ENCODE peak calls at places on chromosome 4, in eight cellular contexts. N, U, R, M, K, J, F and C are unnamed samples.

GRCh38 chr4:114780205-114780604 is 181.6 kb downstream of the UGT8 start:
- DNase-seq in N (peak), U (peak), R (no peak), M (no peak), K (peak), J (no peak), F (peak), C (no peak)

GRCh38 chr4:52173470-52174055 is 122.5 kb downstream of the SPATA18 start:
- DNase-seq in N (no peak), U (no peak), R (no peak), M (no peak), K (no peak), J (no peak), F (peak), C (no peak)

GRCh38 chr4:176742211-176742610 is 50.5 kb downstream of the VEGFC start:
- DNase-seq in N (no peak), U (no peak), R (no peak), M (no peak), K (no peak), J (no peak), F (no peak), C (no peak)

GRCh38 chr4:159273126-159273438 is 170.2 kb downstream of the RAPGEF2 start:
- DNase-seq in N (no peak), U (no peak), R (no peak), M (no peak), K (no peak), J (no peak), F (peak), C (no peak)

GRCh38 chr4:103719320-103720204 is at the start of gene TACR3:
- DNase-seq in N (no peak), U (peak), R (peak), M (peak), K (no peak), J (no peak), F (no peak), C (no peak)

GRCh38 chr4:794911-795725 is 30.8 kb downstream of the CPLX1 start:
- DNase-seq in N (no peak), U (peak), R (no peak), M (no peak), K (no peak), J (no peak), F (no peak), C (no peak)

GRCh38 chr4:145541266-145541770 is 59.7 kb downstream of the SMAD1 start:
- DNase-seq in N (no peak), U (peak), R (no peak), M (no peak), K (no peak), J (no peak), F (no peak), C (no peak)

GRCh38 chr4:23577398-23577797 is 312.4 kb downstream of the PPARGC1A start:
- DNase-seq in N (no peak), U (no peak), R (no peak), M (no peak), K (no peak), J (no peak), F (no peak), C (no peak)

GRCh38 chr4:159069922-159070321 is 33.0 kb upstream of the RAPGEF2 start:
- DNase-seq in N (peak), U (no peak), R (no peak), M (no peak), K (peak), J (no peak), F (peak), C (no peak)

GRCh38 chr4:139229534-139230039 is 50.4 kb downstream of the MGARP start:
- DNase-seq in N (peak), U (peak), R (no peak), M (no peak), K (peak), J (no peak), F (peak), C (no peak)

GRCh38 chr4:114156371-114156770 is 176.9 kb upstream of the ARSJ start:
- DNase-seq in N (no peak), U (no peak), R (no peak), M (no peak), K (no peak), J (no peak), F (peak), C (no peak)

GRCh38 chr4:175806741-175807140 is 5.3 kb downstream of the GPM6A start:
- DNase-seq in N (no peak), U (no peak), R (no peak), M (no peak), K (no peak), J (no peak), F (no peak), C (no peak)

GRCh38 chr4:86302242-86302641 is 57.6 kb downstream of the MAPK10 start:
- DNase-seq in N (peak), U (peak), R (peak), M (no peak), K (no peak), J (no peak), F (peak), C (no peak)

GRCh38 chr4:156771171-156771837 is 200.3 kb downstream of the PDGFC start:
- DNase-seq in N (peak), U (peak), R (no peak), M (no peak), K (peak), J (no peak), F (peak), C (no peak)

GRCh38 chr4:89438102-89438831 is 130.7 kb upstream of the GPRIN3 start:
- DNase-seq in N (no peak), U (peak), R (peak), M (peak), K (peak), J (peak), F (peak), C (no peak)

GRCh38 chr4:32775049-32775448 is 2054.9 kb downstream of the PCDH7 start:
- DNase-seq in N (peak), U (peak), R (no peak), M (no peak), K (peak), J (no peak), F (peak), C (no peak)

GRCh38 chr4:82692101-82692780 is 106.4 kb downstream of the SCD5 start:
- DNase-seq in N (no peak), U (no peak), R (no peak), M (no peak), K (no peak), J (no peak), F (no peak), C (no peak)

GRCh38 chr4:142696334-142697122 is 149.6 kb downstream of the INPP4B start:
- DNase-seq in N (no peak), U (no peak), R (no peak), M (no peak), K (no peak), J (no peak), F (no peak), C (no peak)

GRCh38 chr4:76784237-76784636 is 113.7 kb downstream of the SOWAHB start:
- DNase-seq in N (no peak), U (peak), R (no peak), M (no peak), K (peak), J (no peak), F (peak), C (no peak)

GRCh38 chr4:174631901-174632758 is 109.8 kb upstream of the HPGD start:
- DNase-seq in N (peak), U (peak), R (no peak), M (no peak), K (peak), J (no peak), F (peak), C (no peak)

GRCh38 chr4:123588631-123589223 is 192.1 kb downstream of the SPRY1 start:
- DNase-seq in N (peak), U (no peak), R (peak), M (no peak), K (peak), J (no peak), F (peak), C (no peak)

DNA sequence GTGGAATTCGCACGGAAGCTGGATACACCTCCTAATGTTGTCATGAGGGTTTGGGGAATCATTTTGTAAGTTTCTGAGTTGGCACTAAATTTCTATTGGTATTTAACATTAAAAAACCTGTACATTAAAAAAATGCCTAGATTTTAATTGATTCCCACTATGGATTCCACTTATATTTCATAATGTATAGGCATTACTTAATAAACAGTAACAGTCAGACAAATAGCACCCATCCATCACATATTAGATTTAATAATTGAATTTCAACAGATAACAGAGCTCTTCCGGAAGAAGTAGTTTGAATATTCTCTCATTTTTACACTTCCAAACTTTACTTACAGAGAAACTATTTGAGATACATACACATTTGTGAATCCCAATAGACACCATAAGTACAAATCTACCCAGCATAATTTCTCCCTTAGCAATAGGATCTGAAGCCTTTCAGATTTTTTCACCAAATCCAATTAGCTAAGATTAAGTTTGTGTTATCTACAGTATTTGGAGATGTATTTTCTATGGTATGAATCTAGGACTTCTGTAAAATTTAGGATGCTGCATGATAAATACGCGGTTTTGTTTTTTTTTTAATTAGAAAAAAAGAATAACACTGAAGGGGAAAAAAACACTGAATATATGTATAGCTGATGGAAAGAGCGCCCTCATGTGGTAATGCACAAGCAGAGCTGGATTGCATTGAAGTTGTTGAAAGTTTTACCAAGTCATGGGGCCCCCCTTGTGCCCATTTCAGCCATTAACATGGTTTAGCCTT is 12.2 kb upstream of the ODAM start:
- DNase-seq in N (peak), U (peak), R (peak), M (peak), K (peak), J (no peak), F (peak), C (no peak)
- TF ChIP-seq CTCF in N (peak), U (peak), R (peak), M (peak), K (peak), J (peak), F (peak), C (peak)

GRCh38 chr4:132838244-132838643 is 310.9 kb upstream of the PCDH10 start:
- DNase-seq in N (no peak), U (no peak), R (no peak), M (no peak), K (no peak), J (no peak), F (no peak), C (no peak)
- TF ChIP-seq CTCF in N (no peak), U (no peak), R (no peak), M (no peak), K (no peak), J (no peak), F (no peak), C (no peak)

DNA sequence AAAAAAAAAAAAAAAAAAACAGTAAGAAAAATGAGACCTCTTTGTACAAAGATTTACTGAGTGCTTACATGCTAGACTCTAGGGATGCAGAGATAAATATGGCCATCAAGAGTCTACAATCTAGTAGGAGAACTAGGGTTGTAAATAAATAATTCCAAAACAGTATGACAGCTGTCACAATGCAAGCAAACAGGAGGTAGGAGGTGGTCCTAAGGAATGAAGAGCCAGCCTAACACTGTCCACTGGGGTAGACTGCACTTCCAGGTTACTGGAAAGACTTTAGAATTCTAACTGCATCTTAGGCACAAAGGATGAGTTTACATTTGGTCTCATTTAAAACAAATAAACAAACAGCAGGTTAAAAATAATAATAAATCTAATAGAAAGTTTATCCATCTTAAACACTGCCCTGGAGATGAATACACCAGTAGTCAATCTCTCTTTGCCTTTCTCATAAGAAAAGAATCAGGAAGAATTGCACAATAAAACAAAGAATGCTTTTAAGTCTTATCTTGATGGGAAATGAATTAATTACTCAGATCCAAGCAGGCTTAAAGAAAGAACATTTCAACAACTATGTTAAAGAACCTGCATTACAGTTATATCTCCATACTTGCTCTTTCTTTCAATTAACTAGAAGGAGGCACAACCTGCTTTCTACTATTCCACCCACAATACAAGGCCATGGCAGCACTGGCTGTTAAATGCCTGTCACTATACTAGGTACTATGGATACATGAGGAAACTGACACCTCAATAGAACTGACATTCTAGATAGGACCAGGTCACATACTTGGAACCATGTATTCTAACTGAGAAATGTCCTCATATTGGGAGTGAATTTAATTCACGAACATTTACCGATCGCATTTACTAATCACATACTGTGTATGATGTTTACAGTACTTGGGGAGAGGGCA is 12.7 kb downstream of the ADGRA3 start:
- DNase-seq in N (no peak), U (no peak), R (no peak), M (no peak), K (no peak), J (no peak), F (no peak), C (no peak)
- TF ChIP-seq CTCF in N (no peak), U (no peak), R (no peak), M (no peak), K (no peak), J (no peak), F (no peak), C (no peak)

DNA sequence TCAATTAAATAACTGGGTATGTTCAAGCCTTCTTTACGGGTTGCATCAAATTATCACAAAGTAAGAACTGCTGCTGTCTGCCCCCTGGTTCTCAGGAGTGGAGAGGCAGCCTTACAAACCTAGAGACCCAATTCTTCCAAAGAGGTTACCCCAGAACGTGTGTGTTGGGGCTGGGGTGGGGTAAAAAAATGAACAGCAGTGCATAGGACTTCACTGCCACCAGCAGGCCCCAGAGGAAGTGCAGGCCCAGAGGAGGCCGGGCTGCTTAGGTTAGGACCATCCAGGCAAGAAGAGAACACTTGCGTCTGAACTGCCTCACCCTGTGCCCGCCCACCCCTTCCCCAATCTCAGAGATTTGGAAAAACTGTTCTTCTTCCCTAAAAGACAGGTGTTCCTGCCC is 1.5 kb upstream of the NWD2 start:
- DNase-seq in N (no peak), U (peak), R (no peak), M (peak), K (no peak), J (no peak), F (no peak), C (no peak)
- TF ChIP-seq CTCF in N (no peak), U (peak), R (peak), M (no peak), K (no peak), J (no peak), F (no peak), C (no peak)

DNA sequence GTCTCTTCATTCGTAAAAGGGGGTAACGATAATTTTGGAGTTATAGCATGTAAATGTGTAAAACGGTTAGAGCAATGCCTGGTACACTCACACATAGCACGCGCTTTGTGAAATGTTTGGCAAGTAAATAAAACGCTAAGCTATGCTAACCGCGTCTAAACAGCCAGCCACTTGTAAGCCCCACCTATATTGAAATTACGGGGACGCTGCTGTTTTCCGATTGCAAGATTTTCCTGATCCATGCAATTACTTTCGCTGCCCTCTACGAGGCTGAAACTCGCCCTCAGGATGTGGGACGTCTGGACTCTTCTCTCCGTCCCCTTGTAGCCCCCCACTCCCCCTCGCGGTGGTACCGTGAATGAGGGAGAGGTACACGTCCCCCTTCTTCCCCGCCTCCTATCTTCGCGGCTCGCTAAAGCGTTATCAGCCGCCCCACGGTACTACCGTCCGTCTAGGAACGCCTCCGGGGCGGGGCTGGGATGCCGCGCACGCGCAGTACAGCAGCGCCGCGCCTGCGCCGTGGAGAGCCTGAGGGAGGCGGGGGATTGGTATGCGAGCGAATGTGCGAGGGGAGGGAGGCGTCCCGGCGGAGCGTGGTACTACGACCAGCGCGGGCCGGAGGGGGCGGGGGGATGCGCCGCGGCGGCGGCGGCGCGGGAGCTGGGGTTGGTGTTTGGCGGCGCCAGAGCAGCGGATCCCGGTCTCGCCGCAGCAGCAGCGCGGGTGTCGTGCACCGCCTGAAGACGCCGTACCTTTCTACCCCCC is at the start of gene STIM2:
- DNase-seq in N (peak), U (peak), R (peak), M (peak), K (peak), J (peak), F (peak), C (peak)
- TF ChIP-seq CTCF in N (peak), U (peak), R (peak), M (peak), K (peak), J (peak), F (peak), C (peak)